ENCODE peak calls at places on chromosome 22, in nine cellular contexts. B is tibial nerve, F is testis, A is heart right ventricle, D is PC-9, S is left lung, I is endodermal cell, O is body of pancreas, E is vagina. H is an unnamed sample. For H3K27me3, the result is how much of the 10 kb centered on the place peaks cover.

GRCh38 chr22:38570841-38571364 is 920 bp upstream of the DMC1 start:
- DNase-seq in B (no peak), F (peak), A (peak), D (peak), S (no peak), I (peak), O (peak), E (no peak), H (peak)

GRCh38 chr22:28570697-28571373 is 108.8 kb downstream of the TTC28 start:
- DNase-seq in B (no peak), F (no peak), A (no peak), D (no peak), S (no peak), I (no peak), O (no peak), E (no peak), H (no peak)

GRCh38 chr22:29030618-29031235 is 30.9 kb downstream of the C22orf31 start:
- DNase-seq in B (peak), F (peak), A (peak), D (peak), S (peak), I (peak), O (peak), E (no peak), H (no peak)

GRCh38 chr22:39214383-39215069 is 30.3 kb downstream of the PDGFB start:
- DNase-seq in B (no peak), F (no peak), A (no peak), D (peak), S (no peak), I (peak), O (peak), E (no peak), H (no peak)

GRCh38 chr22:40453676-40454075 is 83.3 kb downstream of the SGSM3 start:
- DNase-seq in B (no peak), F (no peak), A (no peak), D (no peak), S (no peak), I (no peak), O (no peak), E (no peak), H (no peak)

GRCh38 chr22:19821523-19822300 is 33.0 kb downstream of the GNB1L start:
- DNase-seq in B (no peak), F (no peak), A (no peak), D (no peak), S (no peak), I (peak), O (no peak), E (no peak), H (no peak)

GRCh38 chr22:49825944-49826602 is 1.6 kb downstream of the BRD1 start:
- DNase-seq in B (no peak), F (no peak), A (no peak), D (no peak), S (peak), I (no peak), O (no peak), E (no peak), H (peak)

GRCh38 chr22:19707347-19708322 is 6.7 kb upstream of the SEPTIN5 start:
- DNase-seq in B (no peak), F (no peak), A (no peak), D (no peak), S (peak), I (peak), O (no peak), E (no peak), H (no peak)

GRCh38 chr22:25403284-25403606 is 161.2 kb upstream of the GRK3 start:
- DNase-seq in B (no peak), F (no peak), A (no peak), D (no peak), S (no peak), I (no peak), O (no peak), E (peak), H (no peak)

GRCh38 chr22:45240137-45240809 is 421 bp downstream of the KIAA0930 start:
- DNase-seq in B (no peak), F (no peak), A (peak), D (no peak), S (peak), I (peak), O (no peak), E (no peak), H (peak)

GRCh38 chr22:39241632-39242388 is 3.0 kb downstream of the PDGFB start:
- DNase-seq in B (no peak), F (no peak), A (no peak), D (no peak), S (peak), I (no peak), O (no peak), E (no peak), H (peak)

GRCh38 chr22:32693102-32693501 is 108.4 kb upstream of the TIMP3 start:
- DNase-seq in B (no peak), F (no peak), A (no peak), D (peak), S (no peak), I (no peak), O (no peak), E (no peak), H (no peak)

GRCh38 chr22:41830174-41830573 is 2.7 kb upstream of the SREBF2 start:
- DNase-seq in B (no peak), F (no peak), A (no peak), D (no peak), S (no peak), I (peak), O (no peak), E (no peak), H (no peak)

GRCh38 chr22:29306175-29306829 is at the start of gene GAS2L1:
- DNase-seq in B (peak), F (peak), A (peak), D (peak), S (peak), I (peak), O (peak), E (no peak), H (no peak)

GRCh38 chr22:42080287-42080686 is 787 bp downstream of the SMDT1 start:
- DNase-seq in B (no peak), F (peak), A (no peak), D (peak), S (peak), I (no peak), O (peak), E (peak), H (no peak)

GRCh38 chr22:28438183-28438778 is 241.4 kb downstream of the TTC28 start:
- DNase-seq in B (no peak), F (no peak), A (no peak), D (no peak), S (no peak), I (no peak), O (no peak), E (no peak), H (no peak)

GRCh38 chr22:33848251-33848650 is 72.0 kb downstream of the LARGE1 start:
- DNase-seq in B (no peak), F (no peak), A (no peak), D (no peak), S (no peak), I (no peak), O (no peak), E (no peak), H (no peak)

GRCh38 chr22:39960791-39961746 is 872 bp downstream of the TMA7B start:
- DNase-seq in B (no peak), F (no peak), A (no peak), D (no peak), S (no peak), I (no peak), O (peak), E (no peak), H (peak)

GRCh38 chr22:29479417-29480261 is at the start of gene NEFH:
- DNase-seq in B (no peak), F (no peak), A (no peak), D (no peak), S (no peak), I (peak), O (no peak), E (no peak), H (no peak)

GRCh38 chr22:47176573-47177333 is 414.3 kb downstream of the TBC1D22A start:
- DNase-seq in B (peak), F (no peak), A (peak), D (no peak), S (peak), I (peak), O (no peak), E (no peak), H (no peak)

GRCh38 chr22:29916007-29916544 is 33.1 kb downstream of the MTMR3 start:
- DNase-seq in B (no peak), F (no peak), A (no peak), D (no peak), S (no peak), I (no peak), O (no peak), E (no peak), H (no peak)

GRCh38 chr22:49046546-49047305 is 780.9 kb downstream of the BRD1 start:
- DNase-seq in B (no peak), F (peak), A (peak), D (peak), S (no peak), I (peak), O (peak), E (no peak), H (peak)

GRCh38 chr22:29691636-29692326 is 28.0 kb upstream of the CABP7 start:
- DNase-seq in B (no peak), F (no peak), A (no peak), D (peak), S (no peak), I (peak), O (no peak), E (no peak), H (no peak)

GRCh38 chr22:36454916-36455570 is 26.4 kb downstream of the TXN2 start:
- DNase-seq in B (peak), F (peak), A (peak), D (peak), S (peak), I (peak), O (peak), E (no peak), H (peak)
- H3K27ac ChIP-seq in B (peak), F (peak), A (peak), D (peak), S (peak), I (peak), O (peak), E (peak), H (peak)

GRCh38 chr22:31162015-31162765 is 2.2 kb downstream of the RNF185 start:
- DNase-seq in B (no peak), F (no peak), A (no peak), D (no peak), S (no peak), I (no peak), O (peak), E (no peak), H (no peak)
- TF ChIP-seq CTCF in B (no peak), F (peak), A (no peak), D (no peak), S (no peak), I (peak), O (no peak), E (peak), H (no peak)

GRCh38 chr22:43346521-43346929 is 3.4 kb upstream of the SCUBE1 start:
- DNase-seq in B (peak), F (peak), A (peak), D (peak), S (peak), I (peak), O (peak), E (no peak), H (peak)

GRCh38 chr22:43343262-43343988 is at the start of gene SCUBE1:
- DNase-seq in B (peak), F (peak), A (peak), D (peak), S (peak), I (peak), O (peak), E (no peak), H (peak)

GRCh38 chr22:43342347-43343261 is 568 bp downstream of the SCUBE1 start:
- DNase-seq in B (no peak), F (no peak), A (no peak), D (no peak), S (no peak), I (peak), O (no peak), E (no peak), H (no peak)

GRCh38 chr22:43345761-43346261 is 2.6 kb upstream of the SCUBE1 start:
- DNase-seq in B (no peak), F (no peak), A (no peak), D (no peak), S (no peak), I (peak), O (no peak), E (no peak), H (no peak)

DNA sequence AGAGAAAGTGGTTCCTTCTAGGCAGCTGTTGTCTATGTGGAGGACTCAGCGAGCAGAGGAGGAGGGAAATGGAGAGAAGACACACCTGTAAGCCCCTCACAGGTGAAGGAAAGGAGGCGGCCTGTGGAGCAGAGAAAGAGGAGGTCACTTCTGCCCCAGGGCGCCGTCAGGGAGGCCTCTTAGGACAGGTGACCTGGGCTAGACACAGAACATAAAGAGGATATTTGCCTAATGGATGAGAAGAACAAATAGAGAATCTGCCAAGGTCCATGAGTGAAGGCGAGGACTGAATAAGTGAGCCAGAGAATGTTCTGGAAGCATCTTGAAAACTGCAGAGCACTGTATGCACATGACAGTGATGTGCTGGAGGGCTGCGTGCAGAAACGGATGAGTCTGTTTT is 2.2 kb upstream of the SCUBE1 start:
- DNase-seq in B (no peak), F (no peak), A (no peak), D (no peak), S (no peak), I (no peak), O (no peak), E (no peak), H (no peak)
- H3K27me3 ChIP-seq in B (under half), F (under half), A (half or more), D (half or more), S (under half), I (half or more), O (under half), E (under half), H (under half)

GRCh38 chr22:17945156-17945850 is 79.1 kb downstream of the MICAL3 start:
- DNase-seq in B (no peak), F (no peak), A (no peak), D (no peak), S (no peak), I (no peak), O (no peak), E (no peak), H (no peak)

GRCh38 chr22:17945851-17946690 is 78.3 kb downstream of the MICAL3 start:
- DNase-seq in B (no peak), F (no peak), A (no peak), D (no peak), S (no peak), I (no peak), O (no peak), E (no peak), H (no peak)

GRCh38 chr22:17948101-17948500 is 76.3 kb downstream of the MICAL3 start:
- DNase-seq in B (no peak), F (no peak), A (no peak), D (no peak), S (no peak), I (no peak), O (no peak), E (no peak), H (no peak)

GRCh38 chr22:17944205-17944725 is 80.1 kb downstream of the MICAL3 start:
- DNase-seq in B (no peak), F (no peak), A (no peak), D (no peak), S (no peak), I (no peak), O (no peak), E (no peak), H (no peak)

GRCh38 chr22:17946691-17947367 is 77.5 kb downstream of the MICAL3 start:
- DNase-seq in B (no peak), F (no peak), A (no peak), D (no peak), S (no peak), I (no peak), O (no peak), E (no peak), H (no peak)
- H3K27ac ChIP-seq in B (peak), F (no peak), A (no peak), D (no peak), S (no peak), I (no peak), O (no peak), E (no peak), H (no peak)

DNA sequence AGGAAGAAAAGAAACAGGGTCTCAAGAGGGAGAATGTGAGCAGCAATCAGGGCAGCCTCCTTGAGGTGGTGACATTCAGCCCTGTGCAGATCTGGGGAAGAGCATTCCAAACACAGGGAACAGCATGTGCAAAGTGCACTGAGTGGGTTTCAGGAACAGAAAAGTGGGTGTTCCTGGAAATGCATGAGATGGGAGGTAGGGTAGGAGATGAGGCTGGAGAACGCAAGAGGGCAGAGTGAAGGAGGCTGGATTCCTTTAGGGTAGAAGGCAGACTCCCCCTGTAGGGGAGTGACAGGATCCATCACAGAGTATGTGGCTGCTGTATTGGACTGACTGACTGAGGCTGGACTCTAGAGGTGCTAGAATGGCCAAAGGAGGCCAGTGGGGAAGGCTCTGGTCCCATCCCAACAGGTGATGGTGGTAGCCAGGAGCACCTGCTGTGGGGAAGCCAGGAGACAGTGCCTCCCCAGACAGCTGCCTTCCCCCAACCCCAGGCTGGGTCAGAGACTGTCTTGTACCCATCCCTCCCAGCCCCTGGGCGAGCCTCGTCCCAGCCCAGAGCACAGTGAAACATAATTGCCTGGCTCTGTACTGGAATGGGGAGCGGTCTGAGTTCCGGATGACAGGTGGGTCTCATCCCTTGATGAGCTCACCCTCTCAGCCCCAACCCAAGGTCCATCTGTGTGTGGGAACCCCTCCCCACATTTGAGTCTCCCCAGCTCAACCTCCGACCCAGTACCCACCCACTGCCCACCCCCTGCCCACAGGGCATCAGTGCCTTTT is 419.4 kb downstream of the MN1 start:
- DNase-seq in B (no peak), F (no peak), A (no peak), D (no peak), S (no peak), I (peak), O (no peak), E (peak), H (no peak)
- TF ChIP-seq CTCF in B (no peak), F (no peak), A (no peak), D (no peak), S (no peak), I (peak), O (no peak), E (no peak), H (no peak)

DNA sequence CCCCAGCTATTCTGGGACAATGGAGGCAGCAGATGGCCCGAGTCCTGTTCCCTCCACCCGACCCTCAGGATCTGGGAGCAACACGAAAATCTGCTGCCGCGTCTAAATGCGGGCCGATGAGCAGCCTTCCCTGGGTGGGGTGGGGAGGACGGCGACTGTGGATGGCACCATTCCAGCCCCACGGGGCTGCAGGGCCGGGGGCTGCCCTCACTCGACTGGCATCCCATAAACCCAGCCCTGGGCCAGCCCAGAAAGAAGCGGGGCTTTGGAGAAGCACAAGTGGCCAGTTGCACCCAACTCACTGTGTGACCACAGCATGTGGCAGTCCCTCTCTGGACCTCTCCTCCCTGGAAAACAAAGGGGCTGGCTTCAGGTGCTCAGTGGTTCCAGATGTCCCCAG is 18.6 kb downstream of the MFNG start:
- DNase-seq in B (no peak), F (no peak), A (no peak), D (no peak), S (peak), I (peak), O (no peak), E (no peak), H (no peak)
- H3K27me3 ChIP-seq in B (under half), F (under half), A (under half), D (under half), S (under half), I (under half), O (under half), E (under half), H (under half)